ENCODE peak calls at places on chromosomes 5 and 9, in five cellular contexts. T is HepG2, K is kidney epithelial cell, W is adipocyte, X is cardiac muscle cell. F is an unnamed sample.

GRCh38 chr9:93601666-93602065 is 25.3 kb downstream of the PHF2 start:
- DNase-seq in T (no peak), K (no peak), W (no peak), X (no peak), F (no peak)

GRCh38 chr9:89896806-89897340 is 292.1 kb downstream of the GADD45G start:
- DNase-seq in T (no peak), K (no peak), W (no peak), X (no peak), F (no peak)

GRCh38 chr5:5199460-5199859 is 59.3 kb downstream of the ADAMTS16 start:
- DNase-seq in T (no peak), K (no peak), W (no peak), X (no peak), F (no peak)

GRCh38 chr5:135990518-135991240 is 35.9 kb upstream of the LECT2 start:
- DNase-seq in T (no peak), K (no peak), W (no peak), X (no peak), F (no peak)

GRCh38 chr9:26670052-26670640 is 222.5 kb downstream of the CAAP1 start:
- DNase-seq in T (no peak), K (no peak), W (no peak), X (no peak), F (no peak)

GRCh38 chr9:133449760-133450159 is 10.0 kb upstream of the CACFD1 start:
- DNase-seq in T (peak), K (no peak), W (no peak), X (no peak), F (no peak)

GRCh38 chr9:99563364-99563763 is 258.3 kb upstream of the NR4A3 start:
- DNase-seq in T (peak), K (no peak), W (no peak), X (no peak), F (no peak)

GRCh38 chr5:177530638-177531037 is 13.9 kb upstream of the DDX41 start:
- DNase-seq in T (no peak), K (no peak), W (no peak), X (no peak), F (no peak)

GRCh38 chr9:127520941-127521918 is 69.9 kb downstream of the LRSAM1 start:
- DNase-seq in T (no peak), K (no peak), W (peak), X (peak), F (peak)

GRCh38 chr5:33852327-33852726 is 39.5 kb downstream of the ADAMTS12 start:
- DNase-seq in T (no peak), K (no peak), W (peak), X (peak), F (peak)

GRCh38 chr5:33857037-33857436 is 34.8 kb downstream of the ADAMTS12 start:
- DNase-seq in T (no peak), K (no peak), W (no peak), X (no peak), F (no peak)

GRCh38 chr5:33852837-33853236 is 39.0 kb downstream of the ADAMTS12 start:
- DNase-seq in T (no peak), K (no peak), W (no peak), X (no peak), F (no peak)

GRCh38 chr5:33855396-33855795 is 36.4 kb downstream of the ADAMTS12 start:
- DNase-seq in T (no peak), K (no peak), W (no peak), X (no peak), F (no peak)

GRCh38 chr5:33854733-33855151 is 37.0 kb downstream of the ADAMTS12 start:
- DNase-seq in T (peak), K (peak), W (peak), X (peak), F (peak)
- H3K4me3 ChIP-seq in T (peak), K (no peak), W (peak), X (no peak), F (no peak)

DNA sequence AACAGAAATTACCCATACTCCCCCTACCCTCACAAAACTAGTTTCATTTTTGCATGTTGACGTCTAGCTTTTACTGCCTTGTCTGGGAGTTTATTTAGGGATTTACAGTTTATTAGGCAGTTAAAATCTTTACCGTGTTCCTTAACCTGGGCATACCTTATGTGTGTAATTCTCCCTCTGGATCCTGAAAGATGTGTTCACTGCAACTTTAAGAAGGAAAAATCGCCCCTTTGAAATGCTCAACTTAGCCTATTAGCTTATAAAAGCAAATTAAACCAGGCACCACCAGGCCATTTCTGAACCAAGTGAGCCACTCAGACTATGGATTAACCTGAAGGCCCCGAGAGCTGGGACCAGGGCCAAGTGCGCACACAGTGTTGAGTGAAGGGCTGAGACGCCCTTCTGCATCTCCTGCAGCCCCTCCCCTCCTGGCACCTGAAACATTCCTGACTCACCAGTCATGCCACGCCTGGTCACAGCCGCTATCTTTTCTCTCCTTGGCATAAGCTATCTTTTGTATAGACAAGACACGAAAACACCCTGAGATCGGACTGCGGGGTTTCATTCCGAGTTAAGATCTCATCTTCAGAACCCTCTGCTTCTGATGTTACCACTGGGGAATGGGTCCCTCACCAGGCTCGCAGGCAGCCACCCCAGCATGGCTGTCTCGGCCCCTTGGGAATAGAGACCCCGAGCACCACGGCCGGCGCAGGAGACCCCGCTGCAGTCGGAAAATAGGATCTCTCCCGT is 111.9 kb downstream of the ROR2 start:
- DNase-seq in T (no peak), K (no peak), W (no peak), X (peak), F (no peak)
- H3K4me3 ChIP-seq in T (no peak), K (no peak), W (peak), X (no peak), F (no peak)

DNA sequence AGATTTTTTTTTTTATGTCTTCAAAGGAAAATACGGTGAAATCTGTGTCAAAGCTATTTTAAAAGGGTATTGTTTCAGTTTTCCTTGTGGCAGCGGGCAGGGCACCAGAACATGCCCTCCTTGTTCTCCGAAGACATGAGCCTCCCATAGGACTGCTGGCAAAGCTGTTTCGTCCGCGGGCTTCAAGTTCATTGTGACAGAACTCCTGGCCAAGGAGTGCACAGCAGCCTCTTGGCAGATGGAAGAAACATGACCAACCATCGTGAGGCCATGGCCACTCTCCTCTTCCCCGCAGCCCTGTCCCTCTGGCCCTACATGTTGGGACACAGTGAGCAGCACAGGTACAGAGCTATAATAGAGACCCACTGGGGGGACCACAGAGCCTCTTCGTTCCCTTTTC is 99.5 kb downstream of the AOPEP start:
- DNase-seq in T (no peak), K (no peak), W (no peak), X (no peak), F (no peak)
- H3K4me3 ChIP-seq in T (no peak), K (no peak), W (no peak), X (no peak), F (no peak)

DNA sequence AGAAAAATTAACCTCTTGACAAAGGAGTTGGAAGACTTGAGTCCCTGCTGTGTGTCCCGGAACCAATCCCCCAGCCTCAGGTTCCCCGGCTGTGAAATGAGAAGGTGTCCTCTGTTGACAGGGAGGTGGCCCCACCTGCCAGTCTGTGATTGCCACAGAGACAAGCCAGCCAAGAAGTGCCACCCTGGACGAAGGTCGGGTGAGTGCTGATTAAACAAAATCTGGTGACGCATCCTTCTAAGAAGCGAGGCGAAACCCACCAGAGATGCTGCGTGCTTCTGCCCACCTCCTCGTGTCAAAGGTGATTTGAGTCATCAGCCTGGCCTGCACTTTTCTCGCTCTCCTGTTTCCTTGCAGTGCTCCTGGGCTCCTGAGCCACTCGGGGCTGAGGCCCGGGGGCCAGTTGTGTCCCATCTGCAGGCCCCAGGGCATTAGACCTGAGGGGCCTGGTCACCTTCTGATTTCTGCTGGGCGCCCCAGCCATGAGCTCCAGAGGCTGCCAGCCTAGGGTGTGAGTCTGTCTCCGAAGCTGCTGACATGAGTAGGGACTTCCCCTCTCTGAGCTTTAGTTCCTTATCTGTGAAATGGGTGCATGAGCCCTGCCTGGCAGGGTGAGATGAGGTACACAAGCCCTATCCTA is 28.7 kb downstream of the NEK6 start:
- DNase-seq in T (no peak), K (peak), W (peak), X (peak), F (peak)
- H3K4me3 ChIP-seq in T (no peak), K (no peak), W (peak), X (no peak), F (peak)

GRCh38 chr5:85288914-85289313 is 904.2 kb upstream of the EDIL3 start:
- DNase-seq in T (no peak), K (no peak), W (no peak), X (no peak), F (no peak)

GRCh38 chr5:85293139-85293785 is 908.6 kb upstream of the EDIL3 start:
- DNase-seq in T (peak), K (no peak), W (no peak), X (peak), F (no peak)
- H3K4me3 ChIP-seq in T (peak), K (peak), W (peak), X (no peak), F (no peak)

GRCh38 chr9:126411225-126411947 is 84.8 kb downstream of the MVB12B start:
- DNase-seq in T (no peak), K (peak), W (peak), X (no peak), F (peak)
- H3K4me3 ChIP-seq in T (no peak), K (no peak), W (no peak), X (no peak), F (peak)

GRCh38 chr5:10562202-10563131 is 1.4 kb upstream of the ANKRD33B start:
- DNase-seq in T (no peak), K (no peak), W (no peak), X (no peak), F (no peak)
- H3K4me3 ChIP-seq in T (no peak), K (peak), W (peak), X (no peak), F (peak)

GRCh38 chr5:181114284-181114843 is 16.6 kb downstream of the OR2V1 start:
- DNase-seq in T (no peak), K (no peak), W (no peak), X (no peak), F (no peak)

GRCh38 chr5:181119105-181119504 is 11.9 kb downstream of the OR2V1 start:
- DNase-seq in T (no peak), K (no peak), W (no peak), X (no peak), F (no peak)

GRCh38 chr5:181111010-181111409 is 20.0 kb downstream of the OR2V1 start:
- DNase-seq in T (no peak), K (no peak), W (no peak), X (no peak), F (no peak)

GRCh38 chr5:181118369-181118768 is 12.6 kb downstream of the OR2V1 start:
- DNase-seq in T (no peak), K (no peak), W (no peak), X (no peak), F (no peak)

GRCh38 chr5:181114844-181115778 is 15.9 kb downstream of the OR2V1 start:
- DNase-seq in T (no peak), K (peak), W (peak), X (peak), F (peak)
- H3K4me3 ChIP-seq in T (no peak), K (peak), W (peak), X (no peak), F (peak)

GRCh38 chr9:108050894-108051293 is 561.3 kb upstream of the KLF4 start:
- DNase-seq in T (no peak), K (no peak), W (no peak), X (no peak), F (no peak)

GRCh38 chr9:108056805-108057386 is 567.3 kb upstream of the KLF4 start:
- DNase-seq in T (no peak), K (peak), W (peak), X (peak), F (peak)

GRCh38 chr9:108056083-108056804 is 566.7 kb upstream of the KLF4 start:
- DNase-seq in T (no peak), K (no peak), W (peak), X (peak), F (peak)

GRCh38 chr9:108052431-108053080 is 563.0 kb upstream of the KLF4 start:
- DNase-seq in T (no peak), K (no peak), W (no peak), X (no peak), F (no peak)

GRCh38 chr9:108053555-108054061 is 564.0 kb upstream of the KLF4 start:
- DNase-seq in T (no peak), K (peak), W (peak), X (peak), F (peak)
- H3K4me3 ChIP-seq in T (no peak), K (no peak), W (peak), X (no peak), F (no peak)